ENCODE peak calls at places on chromosomes 1 and 21, in eight cellular contexts. One of them, this sample, is unnamed.

GRCh38 chr1:80427886-80428285 is 1372.8 kb upstream of the ADGRL2 start:
- DNase-seq in neural progenitor cell: no peak
- DNase-seq in A549: no peak
- DNase-seq in PC-3: no peak
- DNase-seq in tibial nerve: no peak
- DNase-seq in uterus: no peak
- DNase-seq in AG10803: no peak
- DNase-seq in stomach: no peak
- DNase-seq in this sample: no peak

GRCh38 chr21:33861125-33861524 is 54.5 kb downstream of the ATP5PO start:
- DNase-seq in neural progenitor cell: no peak
- DNase-seq in A549: no peak
- DNase-seq in PC-3: no peak
- DNase-seq in tibial nerve: no peak
- DNase-seq in uterus: no peak
- DNase-seq in AG10803: no peak
- DNase-seq in stomach: no peak
- DNase-seq in this sample: no peak

GRCh38 chr1:196403803-196404690 is 204.2 kb downstream of the KCNT2 start:
- DNase-seq in neural progenitor cell: no peak
- DNase-seq in A549: no peak
- DNase-seq in PC-3: no peak
- DNase-seq in tibial nerve: no peak
- DNase-seq in uterus: no peak
- DNase-seq in AG10803: peak
- DNase-seq in stomach: no peak
- DNase-seq in this sample: no peak

GRCh38 chr21:24583473-24583872 is 1023.8 kb downstream of the MRPL39 start:
- DNase-seq in neural progenitor cell: no peak
- DNase-seq in A549: no peak
- DNase-seq in PC-3: no peak
- DNase-seq in tibial nerve: no peak
- DNase-seq in uterus: no peak
- DNase-seq in AG10803: no peak
- DNase-seq in stomach: no peak
- DNase-seq in this sample: no peak

GRCh38 chr1:117565745-117566455 is 39.9 kb upstream of the TENT5C start:
- DNase-seq in neural progenitor cell: no peak
- DNase-seq in A549: no peak
- DNase-seq in PC-3: no peak
- DNase-seq in tibial nerve: no peak
- DNase-seq in uterus: no peak
- DNase-seq in AG10803: no peak
- DNase-seq in stomach: no peak
- DNase-seq in this sample: no peak

GRCh38 chr1:71587961-71588360 is 507.1 kb upstream of the ZRANB2 start:
- DNase-seq in neural progenitor cell: peak
- DNase-seq in A549: no peak
- DNase-seq in PC-3: peak
- DNase-seq in tibial nerve: no peak
- DNase-seq in uterus: no peak
- DNase-seq in AG10803: peak
- DNase-seq in stomach: no peak
- DNase-seq in this sample: no peak

GRCh38 chr1:154698320-154699096 is 90.5 kb upstream of the ADAR start:
- DNase-seq in neural progenitor cell: peak
- DNase-seq in A549: no peak
- DNase-seq in PC-3: peak
- DNase-seq in tibial nerve: no peak
- DNase-seq in uterus: no peak
- DNase-seq in AG10803: no peak
- DNase-seq in stomach: no peak
- DNase-seq in this sample: no peak

GRCh38 chr1:31977361-31978131 is 36.1 kb upstream of the KHDRBS1 start:
- DNase-seq in neural progenitor cell: peak
- DNase-seq in A549: peak
- DNase-seq in PC-3: peak
- DNase-seq in tibial nerve: no peak
- DNase-seq in uterus: no peak
- DNase-seq in AG10803: peak
- DNase-seq in stomach: no peak
- DNase-seq in this sample: no peak

GRCh38 chr1:205661429-205662134 is 18.7 kb downstream of the SLC45A3 start:
- DNase-seq in neural progenitor cell: no peak
- DNase-seq in A549: no peak
- DNase-seq in PC-3: no peak
- DNase-seq in tibial nerve: no peak
- DNase-seq in uterus: no peak
- DNase-seq in AG10803: no peak
- DNase-seq in stomach: no peak
- DNase-seq in this sample: no peak

GRCh38 chr1:23394664-23395063 is 25.0 kb upstream of the ZNF436 start:
- DNase-seq in neural progenitor cell: peak
- DNase-seq in A549: no peak
- DNase-seq in PC-3: no peak
- DNase-seq in tibial nerve: peak
- DNase-seq in uterus: peak
- DNase-seq in AG10803: peak
- DNase-seq in stomach: peak
- DNase-seq in this sample: peak

GRCh38 chr1:47527653-47528272 is 89.9 kb downstream of the FOXD2 start:
- DNase-seq in neural progenitor cell: peak
- DNase-seq in A549: no peak
- DNase-seq in PC-3: peak
- DNase-seq in tibial nerve: no peak
- DNase-seq in uterus: no peak
- DNase-seq in AG10803: peak
- DNase-seq in stomach: peak
- DNase-seq in this sample: no peak

GRCh38 chr21:36431252-36431651 is 46.1 kb downstream of the CHAF1B start:
- DNase-seq in neural progenitor cell: no peak
- DNase-seq in A549: no peak
- DNase-seq in PC-3: no peak
- DNase-seq in tibial nerve: no peak
- DNase-seq in uterus: no peak
- DNase-seq in AG10803: no peak
- DNase-seq in stomach: no peak
- DNase-seq in this sample: no peak

GRCh38 chr1:195141294-195141693 is 1466.9 kb downstream of the KCNT2 start:
- DNase-seq in neural progenitor cell: no peak
- DNase-seq in A549: peak
- DNase-seq in PC-3: no peak
- DNase-seq in tibial nerve: no peak
- DNase-seq in uterus: no peak
- DNase-seq in AG10803: no peak
- DNase-seq in stomach: no peak
- DNase-seq in this sample: no peak

GRCh38 chr21:29829514-29830255 is 110.1 kb downstream of the GRIK1 start:
- DNase-seq in neural progenitor cell: no peak
- DNase-seq in A549: no peak
- DNase-seq in PC-3: no peak
- DNase-seq in tibial nerve: no peak
- DNase-seq in uterus: no peak
- DNase-seq in AG10803: no peak
- DNase-seq in stomach: no peak
- DNase-seq in this sample: no peak

GRCh38 chr21:24115141-24115540 is 1492.1 kb downstream of the MRPL39 start:
- DNase-seq in neural progenitor cell: no peak
- DNase-seq in A549: no peak
- DNase-seq in PC-3: no peak
- DNase-seq in tibial nerve: no peak
- DNase-seq in uterus: no peak
- DNase-seq in AG10803: no peak
- DNase-seq in stomach: no peak
- DNase-seq in this sample: no peak

GRCh38 chr1:61853545-61853944 is 111.3 kb downstream of the PATJ start:
- DNase-seq in neural progenitor cell: no peak
- DNase-seq in A549: no peak
- DNase-seq in PC-3: peak
- DNase-seq in tibial nerve: no peak
- DNase-seq in uterus: no peak
- DNase-seq in AG10803: peak
- DNase-seq in stomach: no peak
- DNase-seq in this sample: no peak

GRCh38 chr1:161726631-161727342 is 5.4 kb downstream of the FCRLB start:
- DNase-seq in neural progenitor cell: peak
- DNase-seq in A549: peak
- DNase-seq in PC-3: peak
- DNase-seq in tibial nerve: peak
- DNase-seq in uterus: peak
- DNase-seq in AG10803: peak
- DNase-seq in stomach: peak
- DNase-seq in this sample: peak
- TF ChIP-seq CTCF in neural progenitor cell: no peak
- TF ChIP-seq CTCF in A549: no peak
- TF ChIP-seq CTCF in PC-3: no peak
- TF ChIP-seq CTCF in tibial nerve: peak
- TF ChIP-seq CTCF in uterus: no peak
- TF ChIP-seq CTCF in AG10803: peak
- TF ChIP-seq CTCF in stomach: no peak
- TF ChIP-seq CTCF in this sample: no peak

GRCh38 chr1:202063093-202063492 is 52.7 kb downstream of the ELF3 start:
- DNase-seq in neural progenitor cell: peak
- DNase-seq in A549: peak
- DNase-seq in PC-3: peak
- DNase-seq in tibial nerve: no peak
- DNase-seq in uterus: no peak
- DNase-seq in AG10803: no peak
- DNase-seq in stomach: no peak
- DNase-seq in this sample: no peak
- H3K4me3 ChIP-seq in neural progenitor cell: no peak
- H3K4me3 ChIP-seq in A549: no peak
- H3K4me3 ChIP-seq in PC-3: no peak
- H3K4me3 ChIP-seq in tibial nerve: no peak
- H3K4me3 ChIP-seq in uterus: no peak
- H3K4me3 ChIP-seq in AG10803: no peak
- H3K4me3 ChIP-seq in stomach: no peak
- H3K4me3 ChIP-seq in this sample: no peak

GRCh38 chr1:33338495-33339211 is 17.8 kb upstream of the A3GALT2 start:
- DNase-seq in neural progenitor cell: peak
- DNase-seq in A549: no peak
- DNase-seq in PC-3: no peak
- DNase-seq in tibial nerve: peak
- DNase-seq in uterus: peak
- DNase-seq in AG10803: peak
- DNase-seq in stomach: peak
- DNase-seq in this sample: peak

GRCh38 chr1:33342041-33342723 is 21.3 kb upstream of the A3GALT2 start:
- DNase-seq in neural progenitor cell: peak
- DNase-seq in A549: peak
- DNase-seq in PC-3: peak
- DNase-seq in tibial nerve: peak
- DNase-seq in uterus: peak
- DNase-seq in AG10803: peak
- DNase-seq in stomach: peak
- DNase-seq in this sample: peak

GRCh38 chr1:33341190-33341589 is 20.3 kb upstream of the A3GALT2 start:
- DNase-seq in neural progenitor cell: no peak
- DNase-seq in A549: no peak
- DNase-seq in PC-3: peak
- DNase-seq in tibial nerve: no peak
- DNase-seq in uterus: no peak
- DNase-seq in AG10803: peak
- DNase-seq in stomach: no peak
- DNase-seq in this sample: no peak

GRCh38 chr1:33337994-33338494 is 17.1 kb upstream of the A3GALT2 start:
- DNase-seq in neural progenitor cell: no peak
- DNase-seq in A549: no peak
- DNase-seq in PC-3: no peak
- DNase-seq in tibial nerve: no peak
- DNase-seq in uterus: peak
- DNase-seq in AG10803: peak
- DNase-seq in stomach: no peak
- DNase-seq in this sample: no peak

DNA sequence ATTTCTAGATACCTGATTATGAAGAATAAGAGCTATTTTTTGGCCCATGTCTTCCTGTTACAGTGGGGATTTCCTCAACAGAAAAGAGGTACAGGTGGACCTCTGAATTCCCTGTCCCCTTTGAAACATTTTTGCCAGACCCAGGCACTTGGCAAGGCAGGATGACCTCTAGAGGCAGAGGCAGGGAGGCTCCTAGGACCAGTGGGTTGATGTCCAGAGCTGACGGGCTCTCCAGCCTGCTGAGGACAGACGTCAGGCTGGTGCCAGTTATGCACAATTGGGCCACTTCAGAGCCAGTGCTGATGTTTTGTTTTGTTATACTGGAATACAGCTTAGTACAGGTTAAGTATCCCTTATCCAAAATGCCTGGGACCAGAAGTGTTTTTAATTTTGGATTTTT is 18.5 kb upstream of the A3GALT2 start:
- DNase-seq in neural progenitor cell: peak
- DNase-seq in A549: no peak
- DNase-seq in PC-3: no peak
- DNase-seq in tibial nerve: no peak
- DNase-seq in uterus: no peak
- DNase-seq in AG10803: no peak
- DNase-seq in stomach: no peak
- DNase-seq in this sample: no peak
- TF ChIP-seq CTCF in neural progenitor cell: peak
- TF ChIP-seq CTCF in A549: no peak
- TF ChIP-seq CTCF in PC-3: no peak
- TF ChIP-seq CTCF in tibial nerve: no peak
- TF ChIP-seq CTCF in uterus: no peak
- TF ChIP-seq CTCF in AG10803: peak
- TF ChIP-seq CTCF in stomach: no peak
- TF ChIP-seq CTCF in this sample: no peak

GRCh38 chr1:20474333-20474975 is 11.6 kb downstream of the CAMK2N1 start:
- DNase-seq in neural progenitor cell: no peak
- DNase-seq in A549: peak
- DNase-seq in PC-3: no peak
- DNase-seq in tibial nerve: no peak
- DNase-seq in uterus: no peak
- DNase-seq in AG10803: no peak
- DNase-seq in stomach: no peak
- DNase-seq in this sample: no peak

GRCh38 chr1:20472121-20472520 is 13.9 kb downstream of the CAMK2N1 start:
- DNase-seq in neural progenitor cell: no peak
- DNase-seq in A549: no peak
- DNase-seq in PC-3: no peak
- DNase-seq in tibial nerve: no peak
- DNase-seq in uterus: no peak
- DNase-seq in AG10803: no peak
- DNase-seq in stomach: no peak
- DNase-seq in this sample: no peak

GRCh38 chr1:20475002-20475401 is 11.0 kb downstream of the CAMK2N1 start:
- DNase-seq in neural progenitor cell: no peak
- DNase-seq in A549: peak
- DNase-seq in PC-3: no peak
- DNase-seq in tibial nerve: no peak
- DNase-seq in uterus: no peak
- DNase-seq in AG10803: no peak
- DNase-seq in stomach: no peak
- DNase-seq in this sample: no peak

GRCh38 chr1:20473894-20474293 is 12.1 kb downstream of the CAMK2N1 start:
- DNase-seq in neural progenitor cell: no peak
- DNase-seq in A549: no peak
- DNase-seq in PC-3: no peak
- DNase-seq in tibial nerve: no peak
- DNase-seq in uterus: no peak
- DNase-seq in AG10803: no peak
- DNase-seq in stomach: no peak
- DNase-seq in this sample: no peak

GRCh38 chr1:20472860-20473711 is 12.9 kb downstream of the CAMK2N1 start:
- DNase-seq in neural progenitor cell: peak
- DNase-seq in A549: peak
- DNase-seq in PC-3: no peak
- DNase-seq in tibial nerve: no peak
- DNase-seq in uterus: peak
- DNase-seq in AG10803: no peak
- DNase-seq in stomach: peak
- DNase-seq in this sample: peak
- H3K4me3 ChIP-seq in neural progenitor cell: peak
- H3K4me3 ChIP-seq in A549: no peak
- H3K4me3 ChIP-seq in PC-3: no peak
- H3K4me3 ChIP-seq in tibial nerve: no peak
- H3K4me3 ChIP-seq in uterus: no peak
- H3K4me3 ChIP-seq in AG10803: no peak
- H3K4me3 ChIP-seq in stomach: no peak
- H3K4me3 ChIP-seq in this sample: no peak

This sample was measured in heart right ventricle.